ENCODE peak calls at places on chromosomes 12 and 14, in eight cellular contexts. C is stimulated activated naive CD8-positive, alpha-beta T cell treated with anti-CD3 and anti-CD28 coated beads, Interleukin-15, Interleukin-2, amounts not matched to agents 100 U/mL and 50 U/mL, for 24 hours; M is mucosa of gallbladder; L is IMR-90; H is amniotic stem cell; Z is foreskin fibroblast; R is adipocyte; K is stimulated activated CD4-positive, alpha-beta T cell treated with anti-CD3 and anti-CD28 coated beads, Interleukin-15, amount 100 ng/mL, for 1 hour. F is an unnamed sample.

GRCh38 chr12:116962197-116962596 is 51.4 kb downstream of the FBXW8 start:
- DNase-seq in C (no peak), M (no peak), L (no peak), H (no peak), Z (no peak), R (no peak), K (no peak), F (no peak)

GRCh38 chr14:68195126-68195525 is 375.5 kb downstream of the RAD51B start:
- DNase-seq in C (no peak), M (no peak), L (no peak), H (no peak), Z (no peak), R (no peak), K (no peak), F (no peak)

GRCh38 chr12:124159655-124160054 is 135.2 kb upstream of the RFLNA start:
- DNase-seq in C (no peak), M (no peak), L (no peak), H (no peak), Z (no peak), R (no peak), K (no peak), F (no peak)

GRCh38 chr14:76564471-76565119 is 188.7 kb downstream of the ESRRB start:
- DNase-seq in C (no peak), M (no peak), L (no peak), H (no peak), Z (no peak), R (no peak), K (no peak), F (no peak)

GRCh38 chr12:122951406-122951805 is 14.9 kb downstream of the ABCB9 start:
- DNase-seq in C (no peak), M (peak), L (peak), H (no peak), Z (peak), R (peak), K (no peak), F (peak)

GRCh38 chr12:114744285-114744684 is 60.3 kb upstream of the TBX3 start:
- DNase-seq in C (no peak), M (no peak), L (no peak), H (no peak), Z (no peak), R (no peak), K (no peak), F (no peak)

GRCh38 chr12:116691205-116691604 is 46.7 kb downstream of the SPRING1 start:
- DNase-seq in C (no peak), M (no peak), L (no peak), H (no peak), Z (no peak), R (no peak), K (no peak), F (no peak)

GRCh38 chr12:68247785-68248184 is 5.6 kb downstream of the IL22 start:
- DNase-seq in C (no peak), M (no peak), L (no peak), H (no peak), Z (no peak), R (no peak), K (no peak), F (no peak)

GRCh38 chr14:94322648-94323570 is at the start of gene SERPINA6:
- DNase-seq in C (no peak), M (peak), L (peak), H (no peak), Z (peak), R (peak), K (no peak), F (peak)

GRCh38 chr12:105235299-105235746 is 651 bp downstream of the APPL2 start:
- DNase-seq in C (no peak), M (no peak), L (peak), H (no peak), Z (peak), R (peak), K (no peak), F (peak)

F was measured in astrocyte of the hippocampus.